ENCODE peak calls at places on chromosome 11, in eight cellular contexts. P, A, R, Z, H, D, O and C are unnamed samples.

GRCh38 chr11:116558504-116559252 is 214.1 kb downstream of the BUD13 start:
- DNase-seq in P (no peak), A (no peak), R (no peak), Z (no peak), H (no peak), D (no peak), O (no peak), C (no peak)

GRCh38 chr11:57214494-57214893 is 22.6 kb downstream of the APLNR start:
- DNase-seq in P (peak; percentile 69), A (no peak), R (no peak), Z (no peak), H (no peak), D (peak; percentile 26), O (no peak), C (no peak)

GRCh38 chr11:73510877-73511276 is 87.0 kb downstream of the FAM168A start:
- DNase-seq in P (no peak), A (no peak), R (no peak), Z (no peak), H (no peak), D (no peak), O (no peak), C (no peak)

GRCh38 chr11:32881286-32881685 is 11.3 kb upstream of the QSER1 start:
- DNase-seq in P (no peak), A (no peak), R (no peak), Z (no peak), H (no peak), D (no peak), O (no peak), C (no peak)

GRCh38 chr11:120564573-120565301 is 53.2 kb downstream of the GRIK4 start:
- DNase-seq in P (peak; percentile 31), A (peak; percentile 76), R (peak; percentile 74), Z (no peak), H (no peak), D (peak; percentile 58), O (peak; percentile 37), C (no peak)

GRCh38 chr11:6755303-6755952 is 16.3 kb downstream of the OR2AG2 start:
- DNase-seq in P (peak; percentile 44), A (no peak), R (no peak), Z (no peak), H (no peak), D (peak; percentile 67), O (peak; percentile 18), C (peak; percentile 53)

GRCh38 chr11:87128372-87128771 is 90.6 kb downstream of the TMEM135 start:
- DNase-seq in P (no peak), A (no peak), R (no peak), Z (no peak), H (no peak), D (no peak), O (no peak), C (no peak)

GRCh38 chr11:86999859-87000753 is 37.6 kb upstream of the TMEM135 start:
- DNase-seq in P (no peak), A (no peak), R (no peak), Z (no peak), H (no peak), D (peak; percentile 56), O (peak; percentile 18), C (no peak)

GRCh38 chr11:88051386-88051785 is 123.9 kb downstream of the RAB38 start:
- DNase-seq in P (peak; percentile 48), A (no peak), R (no peak), Z (no peak), H (no peak), D (no peak), O (no peak), C (no peak)

GRCh38 chr11:110314366-110315095 is 18.1 kb upstream of the RDX start:
- DNase-seq in P (no peak), A (no peak), R (no peak), Z (no peak), H (no peak), D (no peak), O (no peak), C (no peak)

GRCh38 chr11:13644997-13645667 is 23.3 kb upstream of the FAR1 start:
- DNase-seq in P (no peak), A (no peak), R (no peak), Z (no peak), H (no peak), D (peak; percentile 11), O (peak; percentile 34), C (no peak)

GRCh38 chr11:16788141-16789060 is 50.0 kb downstream of the C11orf58 start:
- DNase-seq in P (peak; percentile 88), A (no peak), R (peak; percentile 76), Z (no peak), H (no peak), D (peak; percentile 82), O (peak; percentile 81), C (peak; percentile 62)

GRCh38 chr11:105219269-105219668 is 79.7 kb upstream of the CARD18 start:
- DNase-seq in P (no peak), A (no peak), R (no peak), Z (no peak), H (no peak), D (no peak), O (no peak), C (no peak)

GRCh38 chr11:78205691-78206090 is 17.0 kb downstream of the USP35 start:
- DNase-seq in P (no peak), A (no peak), R (no peak), Z (no peak), H (no peak), D (no peak), O (peak; percentile 3), C (no peak)

GRCh38 chr11:78205256-78205655 is 16.5 kb downstream of the USP35 start:
- DNase-seq in P (no peak), A (no peak), R (no peak), Z (no peak), H (no peak), D (no peak), O (no peak), C (no peak)

GRCh38 chr11:78201096-78201495 is 12.4 kb downstream of the USP35 start:
- DNase-seq in P (no peak), A (no peak), R (no peak), Z (no peak), H (no peak), D (no peak), O (no peak), C (no peak)

GRCh38 chr11:78202733-78203167 is 14.0 kb downstream of the USP35 start:
- DNase-seq in P (no peak), A (no peak), R (no peak), Z (peak; percentile 87), H (no peak), D (no peak), O (peak; percentile 2), C (peak; percentile 84)

DNA sequence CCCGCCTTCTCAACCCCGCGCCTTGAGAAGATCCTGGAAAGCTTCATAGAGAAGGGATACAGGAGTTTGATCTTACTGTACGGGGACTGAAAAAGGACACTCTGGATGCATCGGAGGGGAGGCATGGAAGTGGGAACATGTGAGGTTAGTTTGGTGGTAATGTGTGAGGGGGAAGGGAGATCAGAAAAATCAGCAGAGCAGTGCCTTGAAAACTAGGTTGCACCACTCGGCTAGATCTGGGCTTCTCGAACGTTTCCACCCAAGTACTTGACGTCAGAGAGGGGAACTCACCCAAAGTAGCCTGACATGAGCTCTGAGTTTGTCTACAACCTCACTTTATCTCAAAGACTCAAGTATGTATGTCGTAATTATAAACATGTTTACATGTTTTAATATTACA is 14.5 kb downstream of the USP35 start:
- DNase-seq in P (no peak), A (no peak), R (no peak), Z (peak; percentile 89), H (peak; percentile 43), D (no peak), O (peak; percentile 1), C (peak; percentile 54)
- H3K27ac ChIP-seq in P (no peak overlapping the region), A (no peak overlapping the region), R (no peak overlapping the region), Z (peak overlapping the region; percentile 91), H (peak overlapping the region; percentile 57), D (no peak overlapping the region), O (no peak overlapping the region), C (peak overlapping the region; percentile 94)

DNA sequence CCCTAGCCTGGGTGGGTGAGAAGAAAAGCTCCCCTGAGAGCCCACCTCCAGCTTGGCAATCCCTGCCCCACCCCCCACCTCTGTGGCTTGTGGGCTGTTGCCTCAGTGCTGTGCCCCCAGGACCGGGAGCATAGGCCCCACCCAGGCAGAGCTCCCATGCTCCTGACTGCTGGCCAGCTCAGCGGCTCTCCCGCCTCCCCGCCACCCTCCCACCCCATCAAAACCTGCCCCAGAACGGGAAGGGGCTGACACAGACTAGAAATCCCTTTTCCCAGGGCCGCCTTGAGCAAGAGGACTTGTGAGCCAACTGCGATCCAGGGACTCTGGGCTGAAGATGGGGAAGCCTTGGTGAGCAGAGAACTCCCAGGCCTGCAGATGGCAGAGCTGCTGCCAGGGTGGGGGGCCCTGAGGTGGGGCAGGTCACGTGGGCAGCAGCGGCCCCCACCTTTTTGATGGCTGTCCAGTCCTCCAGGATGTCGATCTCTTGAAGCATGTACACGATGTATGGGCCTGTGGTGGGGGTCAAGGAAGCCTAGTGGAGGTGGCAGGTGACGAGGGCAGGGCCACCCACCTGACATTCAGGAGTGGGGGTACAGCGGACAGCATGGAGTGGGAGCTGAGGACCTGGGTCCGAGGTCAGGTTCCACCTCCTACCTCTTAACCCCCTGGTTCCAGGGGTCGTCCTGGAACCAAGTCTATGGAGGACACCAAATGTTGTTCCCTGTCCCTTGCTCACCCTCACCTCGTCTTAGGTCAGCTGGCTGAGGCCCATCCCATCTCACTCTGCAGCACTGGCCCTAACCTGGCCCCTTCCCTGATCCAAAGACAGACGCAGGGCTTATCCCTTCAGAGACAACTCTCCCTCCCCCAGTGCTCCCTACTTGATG is 2.3 kb upstream of the RIN1 start:
- DNase-seq in P (no peak), A (no peak), R (peak; percentile 51), Z (no peak), H (no peak), D (no peak), O (no peak), C (no peak)
- H3K27ac ChIP-seq in P (peak overlapping the region; percentile 100), A (no peak overlapping the region), R (no peak overlapping the region), Z (no peak overlapping the region), H (no peak overlapping the region), D (no peak overlapping the region), O (no peak overlapping the region), C (no peak overlapping the region)

GRCh38 chr11:126346586-126346940 is 8.9 kb upstream of the ST3GAL4 start:
- DNase-seq in P (no peak), A (no peak), R (no peak), Z (no peak), H (no peak), D (no peak), O (no peak), C (no peak)
- H3K27ac ChIP-seq in P (peak overlapping the region; percentile 47), A (peak overlapping the region; percentile 80), R (peak overlapping the region; percentile 44), Z (no peak overlapping the region), H (peak overlapping the region; percentile 75), D (peak overlapping the region; percentile 82), O (peak overlapping the region; percentile 73), C (no peak overlapping the region)

DNA sequence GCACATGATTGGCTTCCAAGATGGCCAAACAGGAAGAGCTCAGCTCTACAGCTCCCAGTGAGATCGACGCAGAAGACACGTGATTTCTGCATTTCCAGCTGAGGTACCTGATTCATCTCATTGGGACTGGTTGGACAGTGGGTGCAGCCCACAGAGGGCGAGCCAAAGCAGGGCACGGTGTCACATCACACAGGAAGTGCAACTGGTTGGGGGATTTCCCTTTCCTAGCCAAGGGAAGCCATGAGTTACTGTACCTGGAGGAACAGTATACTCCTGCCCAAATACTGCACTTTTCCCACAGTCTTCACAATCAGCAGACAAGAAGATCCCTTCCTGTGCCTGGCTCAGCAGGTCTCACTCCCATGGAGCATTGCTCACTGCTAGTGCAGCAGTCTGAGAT is 131.2 kb downstream of the DLG2 start:
- DNase-seq in P (no peak), A (no peak), R (no peak), Z (no peak), H (no peak), D (no peak), O (no peak), C (no peak)
- H3K27ac ChIP-seq in P (no peak overlapping the region), A (no peak overlapping the region), R (no peak overlapping the region), Z (no peak overlapping the region), H (no peak overlapping the region), D (no peak overlapping the region), O (no peak overlapping the region), C (no peak overlapping the region)